ENCODE peak calls at places on chromosome 9, in four cellular contexts. S is cardiac muscle cell, M is hepatocyte, L is breast epithelium. K is an unnamed sample.

GRCh38 chr9:130421154-130421801 is 23.5 kb upstream of the ASS1 start:
- DNase-seq in S (no peak), M (no peak), L (no peak), K (no peak)

GRCh38 chr9:74001382-74001781 is 495.8 kb upstream of the RORB start:
- DNase-seq in S (no peak), M (no peak), L (no peak), K (no peak)

GRCh38 chr9:115204827-115205506 is 87.0 kb upstream of the TNC start:
- DNase-seq in S (peak; percentile 71), M (peak; percentile 54), L (no peak), K (no peak)

GRCh38 chr9:131869312-131869711 is 129.4 kb upstream of the RAPGEF1 start:
- DNase-seq in S (no peak), M (no peak), L (no peak), K (no peak)

GRCh38 chr9:71079451-71079850 is 42.0 kb downstream of the TRPM3 start:
- DNase-seq in S (peak; percentile 40), M (peak; percentile 10), L (no peak), K (no peak)

GRCh38 chr9:33197279-33197678 is 30.1 kb upstream of the B4GALT1 start:
- DNase-seq in S (no peak), M (no peak), L (peak; percentile 27), K (no peak)

GRCh38 chr9:33840381-33840780 is 23.4 kb downstream of the UBE2R2 start:
- DNase-seq in S (no peak), M (no peak), L (no peak), K (no peak)

GRCh38 chr9:131769361-131769760 is 29.5 kb upstream of the RAPGEF1 start:
- DNase-seq in S (no peak), M (no peak), L (no peak), K (no peak)

GRCh38 chr9:37144762-37145161 is 24.4 kb downstream of the ZCCHC7 start:
- DNase-seq in S (no peak), M (no peak), L (no peak), K (no peak)

GRCh38 chr9:130382636-130383349 is 62.0 kb upstream of the ASS1 start:
- DNase-seq in S (no peak), M (no peak), L (no peak), K (no peak)

GRCh38 chr9:4596165-4596922 is 65.8 kb upstream of the PLPP6 start:
- DNase-seq in S (no peak), M (no peak), L (no peak), K (no peak)

GRCh38 chr9:89796606-89797005 is 191.8 kb downstream of the GADD45G start:
- DNase-seq in S (no peak), M (no peak), L (no peak), K (no peak)

DNA sequence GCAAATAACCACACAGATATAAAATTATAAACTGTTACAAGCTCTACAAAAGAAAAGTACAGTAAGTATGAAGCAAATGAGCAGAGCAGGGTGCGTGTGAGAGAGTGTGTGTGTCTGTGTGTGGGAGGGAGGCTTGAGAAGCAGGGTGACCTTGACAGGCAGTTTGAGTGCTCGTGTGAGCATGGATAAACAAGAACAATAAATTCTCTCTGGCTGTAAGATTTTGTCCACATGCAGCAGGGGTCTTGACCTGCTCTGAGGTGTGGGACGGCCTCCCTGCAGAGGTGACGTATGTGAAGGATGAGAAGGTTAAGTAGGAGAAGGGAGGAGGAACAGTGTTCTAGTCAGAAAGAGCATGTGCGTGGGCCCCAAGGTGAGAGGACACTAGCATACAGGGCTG is 49.1 kb downstream of the SPTLC1 start:
- DNase-seq in S (no peak), M (no peak), L (no peak), K (peak; percentile 63)
- H3K36me3 ChIP-seq in S (peaks cover 37% of the 10 kb centered on the region), M (no peaks in the 10 kb centered on the region), L (peaks cover 8% of the 10 kb centered on the region), K (no peaks in the 10 kb centered on the region)

DNA sequence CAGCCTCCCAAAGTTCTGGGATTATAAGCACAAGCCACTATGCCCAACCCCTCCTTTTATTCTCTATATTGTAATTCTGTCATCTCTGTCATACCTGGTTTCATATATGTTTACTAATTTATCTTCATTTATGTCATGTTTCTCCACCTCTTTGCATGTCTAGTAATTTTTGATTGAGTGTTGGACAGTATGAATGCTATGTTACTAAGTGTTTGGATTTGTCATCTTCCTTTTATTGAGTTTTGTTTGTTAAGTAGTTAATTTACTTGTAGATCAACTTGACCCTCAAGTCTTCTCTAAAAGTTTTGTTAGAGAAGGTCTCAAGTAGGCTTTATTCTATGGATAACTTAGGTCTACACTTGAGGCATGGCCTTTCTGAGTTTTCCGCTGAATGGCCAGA is 17.2 kb upstream of the CACNA1B start:
- DNase-seq in S (no peak), M (no peak), L (no peak), K (no peak)
- H3K9me3 ChIP-seq in S (no peaks in the 10 kb centered on the region), M (no peaks in the 10 kb centered on the region), L (peaks cover 29% of the 10 kb centered on the region), K (no peaks in the 10 kb centered on the region)

DNA sequence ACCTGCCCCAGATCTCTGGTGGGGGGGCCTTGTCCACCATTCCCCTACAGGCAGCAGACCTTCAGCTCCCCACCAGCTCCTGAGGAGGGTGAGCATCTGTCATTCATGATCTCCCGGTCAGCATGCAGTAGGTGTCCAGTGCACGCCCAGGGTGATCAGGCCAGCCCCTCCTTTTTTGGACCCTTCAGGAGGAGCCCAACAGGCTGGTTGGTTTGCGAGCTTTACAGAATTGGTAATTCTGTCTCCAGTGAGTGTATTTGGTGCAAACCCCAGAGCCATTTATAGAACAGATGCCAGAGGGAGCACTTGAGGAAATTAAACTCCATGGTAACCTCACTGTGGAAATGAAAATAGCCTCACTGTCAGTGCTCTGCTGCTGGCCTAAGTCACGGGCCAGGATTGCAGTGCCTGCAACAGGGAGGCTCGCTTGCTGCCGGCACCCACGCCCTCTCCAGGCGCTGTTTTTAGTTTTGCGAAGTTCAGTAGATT is 23.4 kb downstream of the WNK2 start:
- DNase-seq in S (peak; percentile 67), M (no peak), L (no peak), K (peak; percentile 38)
- TF ChIP-seq CTCF in S (no peak), M (no peak), L (no peak), K (no peak)

GRCh38 chr9:120453792-120454191 is 126.2 kb downstream of the CDK5RAP2 start:
- DNase-seq in S (no peak), M (no peak), L (no peak), K (no peak)
- H3K36me3 ChIP-seq in S (peaks cover 2% of the 10 kb centered on the region), M (no peaks in the 10 kb centered on the region), L (no peaks in the 10 kb centered on the region), K (no peaks in the 10 kb centered on the region)